ENCODE peak calls at places on chromosome X, in four cellular contexts. W is HepG2, A is GM12878, E is H1. G is an unnamed sample.

GRCh38 chrX:25076941-25077500 is 61.3 kb upstream of the ARX start:
- DNase-seq in W (no peak), A (no peak), E (no peak), G (no peak)

GRCh38 chrX:149504226-149504914 is 736 bp downstream of the IDS start:
- DNase-seq in W (no peak), A (no peak), E (peak), G (peak)

GRCh38 chrX:73267979-73268378 is 53.3 kb upstream of the NAP1L2 start:
- DNase-seq in W (no peak), A (no peak), E (no peak), G (no peak)

GRCh38 chrX:68945603-68946228 is 116.9 kb downstream of the EFNB1 start:
- DNase-seq in W (no peak), A (no peak), E (peak), G (peak)

GRCh38 chrX:16300831-16301230 is 133.6 kb downstream of the MAGEB17 start:
- DNase-seq in W (no peak), A (no peak), E (no peak), G (no peak)

GRCh38 chrX:130555757-130556156 is 154.0 kb downstream of the RBMX2 start:
- DNase-seq in W (no peak), A (no peak), E (no peak), G (no peak)

GRCh38 chrX:115147220-115147619 is 42.0 kb upstream of the RBMXL3 start:
- DNase-seq in W (no peak), A (no peak), E (no peak), G (peak)

GRCh38 chrX:30831082-30831481 is 58.0 kb downstream of the TAB3 start:
- DNase-seq in W (no peak), A (no peak), E (peak), G (no peak)

GRCh38 chrX:64842492-64842891 is 133.8 kb downstream of the ZC4H2 start:
- DNase-seq in W (no peak), A (no peak), E (no peak), G (no peak)

GRCh38 chrX:135411893-135412292 is 9.9 kb upstream of the SMIM10L2A start:
- DNase-seq in W (no peak), A (no peak), E (no peak), G (no peak)

GRCh38 chrX:4263005-4263404 is 549.6 kb upstream of the PRKX start:
- DNase-seq in W (no peak), A (no peak), E (no peak), G (no peak)

GRCh38 chrX:69313622-69314290 is 148.5 kb upstream of the PJA1 start:
- DNase-seq in W (no peak), A (no peak), E (peak), G (no peak)

GRCh38 chrX:153945956-153946909 is 1.8 kb upstream of the RENBP start:
- DNase-seq in W (peak), A (no peak), E (no peak), G (no peak)

GRCh38 chrX:153944800-153945150 is 332 bp upstream of the RENBP start:
- DNase-seq in W (no peak), A (no peak), E (no peak), G (no peak)

GRCh38 chrX:153941331-153942252 is 2.9 kb downstream of the RENBP start:
- DNase-seq in W (peak), A (no peak), E (no peak), G (peak)

GRCh38 chrX:153946910-153947769 is 2.7 kb upstream of the RENBP start:
- DNase-seq in W (peak), A (no peak), E (peak), G (peak)

DNA sequence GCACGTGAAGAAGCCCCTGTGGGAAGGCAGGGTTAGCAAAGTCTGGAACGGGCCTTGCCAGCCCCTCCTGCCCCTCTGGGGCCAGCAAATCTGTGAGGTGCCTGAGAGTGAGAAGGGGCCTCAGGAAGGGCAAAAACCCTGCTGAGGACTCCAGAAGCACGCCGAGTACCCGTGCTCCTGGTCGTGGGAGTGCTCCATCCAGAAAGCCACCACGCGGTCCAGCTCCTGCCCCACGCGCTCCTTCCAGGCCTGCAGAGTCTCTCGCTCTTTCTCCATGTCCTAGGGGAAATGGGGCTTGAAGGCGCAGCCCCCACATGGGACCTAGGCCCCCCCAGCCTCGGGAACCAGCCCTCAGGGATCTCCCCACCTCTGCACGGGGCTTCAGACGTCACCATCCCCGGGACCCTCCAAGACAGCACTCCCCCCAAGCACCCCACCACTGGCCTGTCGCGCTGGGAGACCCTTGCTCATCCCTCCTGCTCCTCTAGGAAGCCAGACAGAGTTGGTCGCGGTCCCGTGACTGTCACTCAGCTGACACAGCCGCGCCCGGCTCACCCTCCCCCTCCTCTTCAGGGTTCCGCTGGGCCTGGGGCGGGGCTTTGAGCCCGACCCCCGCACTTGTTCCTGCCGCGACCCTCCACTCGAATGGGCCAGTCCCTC is at the start of gene RENBP:
- DNase-seq in W (no peak), A (no peak), E (no peak), G (peak)
- TF ChIP-seq SP1 in W (no peak), A (no peak), E (no peak), G (no peak)

DNA sequence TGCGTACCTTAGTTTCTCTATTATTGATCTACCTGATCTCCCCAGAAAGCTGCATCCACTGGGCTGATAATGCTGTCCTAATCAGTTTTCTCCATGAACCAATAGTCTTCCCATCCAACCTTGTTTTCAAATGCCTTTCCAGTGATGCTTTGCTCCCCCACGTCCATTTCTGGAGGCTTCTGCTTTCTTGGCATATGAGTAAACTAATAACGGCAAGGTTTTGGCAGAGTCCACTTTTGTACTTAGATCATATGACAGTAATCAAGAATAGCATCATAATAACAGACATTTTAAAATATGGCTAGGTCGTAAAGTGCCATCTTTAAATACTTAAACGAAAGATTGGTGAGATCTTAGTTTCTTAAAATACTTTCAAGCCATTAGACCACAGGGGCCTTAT is 38.4 kb upstream of the FAM9B start:
- DNase-seq in W (no peak), A (no peak), E (no peak), G (no peak)
- TF ChIP-seq KDM1A in W (no peak), A (no peak), E (no peak), G (no peak)

GRCh38 chrX:132488092-132488749 is 617 bp downstream of the MBNL3 start:
- DNase-seq in W (no peak), A (no peak), E (no peak), G (no peak)
- TF ChIP-seq SP1 in W (no peak), A (no peak), E (no peak), G (no peak)

GRCh38 chrX:76454456-76454927 is 27.0 kb downstream of the MAGEE1 start:
- DNase-seq in W (peak), A (no peak), E (peak), G (no peak)
- TF ChIP-seq KDM1A in W (no peak), A (no peak), E (no peak), G (no peak)

GRCh38 chrX:129540725-129541184 is 696 bp downstream of the OCRL start:
- DNase-seq in W (peak), A (no peak), E (peak), G (no peak)
- TF ChIP-seq SP1 in W (no peak), A (no peak), E (no peak), G (no peak)

GRCh38 chrX:67564475-67564874 is 20.7 kb downstream of the AR start:
- DNase-seq in W (no peak), A (no peak), E (no peak), G (no peak)

GRCh38 chrX:67558267-67558666 is 14.4 kb downstream of the AR start:
- DNase-seq in W (no peak), A (no peak), E (no peak), G (no peak)

GRCh38 chrX:67568769-67569168 is 24.9 kb downstream of the AR start:
- DNase-seq in W (no peak), A (no peak), E (no peak), G (no peak)

GRCh38 chrX:67563469-67564448 is 19.9 kb downstream of the AR start:
- DNase-seq in W (no peak), A (no peak), E (no peak), G (no peak)
- TF ChIP-seq KDM1A in W (no peak), A (no peak), E (no peak), G (no peak)

GRCh38 chrX:56813318-56813837 is 84.3 kb downstream of the NBDY start:
- DNase-seq in W (no peak), A (no peak), E (no peak), G (no peak)
- TF ChIP-seq SP1 in W (no peak), A (no peak), E (no peak), G (no peak)

G was measured in K562.